ENCODE peak calls at places on chromosome 12, in nine cellular contexts. One of them, this sample, is unnamed.

GRCh38 chr12:23731035-23731434 is 218.4 kb downstream of the SOX5 start:
- DNase-seq in neuronal stem cell: no peak
- DNase-seq in SK-N-SH: no peak
- DNase-seq in IMR-90: no peak
- DNase-seq in K562: peak; percentile 33
- DNase-seq in MM.1S: no peak
- DNase-seq in H1: no peak
- DNase-seq in H9: no peak
- DNase-seq in HepG2: no peak
- DNase-seq in this sample: no peak

GRCh38 chr12:16347391-16348298 is at the start of gene MGST1:
- DNase-seq in neuronal stem cell: peak; percentile 89
- DNase-seq in K562: peak; percentile 75
- DNase-seq in MM.1S: peak; percentile 35
- DNase-seq in SK-N-SH: peak; percentile 8
- DNase-seq in H1: peak; percentile 73
- DNase-seq in IMR-90: peak; percentile 59
- DNase-seq in H9: peak; percentile 95
- DNase-seq in HepG2: peak; percentile 77
- DNase-seq in this sample: peak; percentile 88

GRCh38 chr12:65494537-65494936 is 216.1 kb downstream of the MSRB3 start:
- DNase-seq in K562: no peak
- DNase-seq in H9: no peak
- DNase-seq in SK-N-SH: no peak
- DNase-seq in neuronal stem cell: no peak
- DNase-seq in IMR-90: no peak
- DNase-seq in HepG2: peak; percentile 22
- DNase-seq in H1: no peak
- DNase-seq in MM.1S: no peak
- DNase-seq in this sample: peak; percentile 4

GRCh38 chr12:118025168-118025567 is 8.7 kb downstream of the RFC5 start:
- DNase-seq in IMR-90: no peak
- DNase-seq in MM.1S: no peak
- DNase-seq in neuronal stem cell: no peak
- DNase-seq in H1: no peak
- DNase-seq in HepG2: no peak
- DNase-seq in H9: no peak
- DNase-seq in K562: no peak
- DNase-seq in SK-N-SH: no peak
- DNase-seq in this sample: no peak

GRCh38 chr12:75883241-75883640 is 148.3 kb downstream of the PHLDA1 start:
- DNase-seq in MM.1S: no peak
- DNase-seq in SK-N-SH: no peak
- DNase-seq in H9: no peak
- DNase-seq in K562: no peak
- DNase-seq in HepG2: no peak
- DNase-seq in IMR-90: no peak
- DNase-seq in neuronal stem cell: no peak
- DNase-seq in H1: no peak
- DNase-seq in this sample: no peak

GRCh38 chr12:130254476-130255276 is 83.0 kb upstream of the PIWIL1 start:
- DNase-seq in SK-N-SH: no peak
- DNase-seq in neuronal stem cell: peak; percentile 11
- DNase-seq in K562: no peak
- DNase-seq in H1: no peak
- DNase-seq in HepG2: no peak
- DNase-seq in MM.1S: no peak
- DNase-seq in H9: no peak
- DNase-seq in IMR-90: no peak
- DNase-seq in this sample: no peak

GRCh38 chr12:84889818-84890217 is 22.8 kb downstream of the SLC6A15 start:
- DNase-seq in IMR-90: no peak
- DNase-seq in MM.1S: no peak
- DNase-seq in H1: no peak
- DNase-seq in H9: no peak
- DNase-seq in neuronal stem cell: no peak
- DNase-seq in SK-N-SH: no peak
- DNase-seq in HepG2: no peak
- DNase-seq in K562: no peak
- DNase-seq in this sample: no peak

GRCh38 chr12:130871286-130872178 is at the start of gene RAN:
- DNase-seq in HepG2: peak; percentile 78
- DNase-seq in SK-N-SH: peak; percentile 99
- DNase-seq in K562: peak; percentile 96
- DNase-seq in neuronal stem cell: peak; percentile 84
- DNase-seq in H9: peak; percentile 89
- DNase-seq in IMR-90: peak; percentile 92
- DNase-seq in MM.1S: peak; percentile 86
- DNase-seq in H1: peak; percentile 71
- DNase-seq in this sample: peak; percentile 95

GRCh38 chr12:24948816-24949722 is at the start of gene BCAT1:
- DNase-seq in HepG2: peak; percentile 61
- DNase-seq in H1: peak; percentile 57
- DNase-seq in SK-N-SH: peak; percentile 79
- DNase-seq in MM.1S: peak; percentile 30
- DNase-seq in K562: peak; percentile 92
- DNase-seq in IMR-90: peak; percentile 88
- DNase-seq in neuronal stem cell: peak; percentile 48
- DNase-seq in H9: peak; percentile 86
- DNase-seq in this sample: peak; percentile 77

GRCh38 chr12:47407730-47408129 is 298.1 kb downstream of the RPAP3 start:
- DNase-seq in neuronal stem cell: no peak
- DNase-seq in IMR-90: no peak
- DNase-seq in HepG2: no peak
- DNase-seq in H9: no peak
- DNase-seq in K562: no peak
- DNase-seq in H1: no peak
- DNase-seq in MM.1S: no peak
- DNase-seq in SK-N-SH: no peak
- DNase-seq in this sample: no peak

GRCh38 chr12:108633534-108634224 is at the start of gene SELPLG:
- DNase-seq in IMR-90: no peak
- DNase-seq in SK-N-SH: no peak
- DNase-seq in MM.1S: peak; percentile 95
- DNase-seq in HepG2: no peak
- DNase-seq in H9: peak; percentile 30
- DNase-seq in H1: no peak
- DNase-seq in neuronal stem cell: no peak
- DNase-seq in K562: peak; percentile 40
- DNase-seq in this sample: no peak

GRCh38 chr12:750356-751191 is 1.8 kb upstream of the WNK1 start:
- DNase-seq in IMR-90: no peak
- DNase-seq in H1: no peak
- DNase-seq in K562: peak; percentile 30
- DNase-seq in HepG2: no peak
- DNase-seq in MM.1S: no peak
- DNase-seq in SK-N-SH: peak; percentile 26
- DNase-seq in H9: no peak
- DNase-seq in neuronal stem cell: no peak
- DNase-seq in this sample: no peak

GRCh38 chr12:10559241-10559640 is 53.6 kb downstream of the EIF2S3B start:
- DNase-seq in K562: no peak
- DNase-seq in HepG2: no peak
- DNase-seq in H9: no peak
- DNase-seq in MM.1S: no peak
- DNase-seq in IMR-90: no peak
- DNase-seq in H1: no peak
- DNase-seq in neuronal stem cell: no peak
- DNase-seq in SK-N-SH: no peak
- DNase-seq in this sample: no peak

GRCh38 chr12:27779416-27779815 is 617 bp upstream of the KLHL42 start:
- DNase-seq in neuronal stem cell: no peak
- DNase-seq in SK-N-SH: peak; percentile 75
- DNase-seq in H1: no peak
- DNase-seq in HepG2: peak; percentile 10
- DNase-seq in IMR-90: no peak
- DNase-seq in K562: no peak
- DNase-seq in H9: peak; percentile 52
- DNase-seq in MM.1S: peak; percentile 8
- DNase-seq in this sample: peak; percentile 65

GRCh38 chr12:26378721-26379120 is 183.3 kb downstream of the SSPN start:
- DNase-seq in HepG2: no peak
- DNase-seq in SK-N-SH: no peak
- DNase-seq in K562: no peak
- DNase-seq in H1: no peak
- DNase-seq in IMR-90: no peak
- DNase-seq in H9: no peak
- DNase-seq in MM.1S: no peak
- DNase-seq in neuronal stem cell: no peak
- DNase-seq in this sample: no peak

DNA sequence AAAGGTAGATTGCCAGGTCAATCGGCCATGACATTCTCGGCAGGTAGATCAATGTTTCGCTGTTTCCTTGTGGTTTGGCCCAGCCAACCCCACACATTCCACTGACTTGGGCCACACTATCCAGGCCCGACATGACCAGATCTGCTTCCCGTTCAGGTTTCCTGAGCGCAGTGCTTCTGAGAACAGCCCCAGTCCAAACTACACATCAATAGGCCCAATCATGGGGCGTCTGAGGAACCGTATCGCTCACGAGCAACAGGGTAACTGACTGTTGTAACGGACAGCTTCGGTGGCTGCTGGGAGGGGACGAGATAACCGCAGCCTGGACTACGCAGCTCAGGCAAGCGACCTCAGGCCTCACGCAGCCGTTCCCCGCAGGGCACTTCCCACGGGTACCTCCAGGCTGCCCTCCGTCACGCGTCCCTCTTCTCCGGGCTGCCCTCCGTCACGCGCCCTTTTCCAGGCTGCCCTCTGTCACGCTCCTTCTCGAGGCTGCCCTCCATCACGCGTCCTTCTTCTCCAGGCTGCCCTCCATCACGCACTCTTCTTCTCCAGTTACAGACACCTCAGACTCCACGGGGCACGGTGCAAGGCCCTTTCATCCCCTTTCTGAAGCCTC is 14.7 kb downstream of the ZNF605 start:
- DNase-seq in neuronal stem cell: no peak
- DNase-seq in H9: no peak
- DNase-seq in H1: no peak
- DNase-seq in K562: no peak
- DNase-seq in MM.1S: no peak
- DNase-seq in IMR-90: no peak
- DNase-seq in SK-N-SH: no peak
- DNase-seq in HepG2: no peak
- DNase-seq in this sample: no peak
- H3K9me3 ChIP-seq in neuronal stem cell: peaks cover 42% of the 10 kb centered on the region
- H3K9me3 ChIP-seq in H9: peaks cover 19% of the 10 kb centered on the region
- H3K9me3 ChIP-seq in H1: peaks cover 35% of the 10 kb centered on the region
- H3K9me3 ChIP-seq in K562: peaks cover 5% of the 10 kb centered on the region
- H3K9me3 ChIP-seq in MM.1S: no peaks in the 10 kb centered on the region
- H3K9me3 ChIP-seq in IMR-90: peaks cover 66% of the 10 kb centered on the region
- H3K9me3 ChIP-seq in SK-N-SH: peaks cover 4% of the 10 kb centered on the region
- H3K9me3 ChIP-seq in HepG2: peaks cover 76% of the 10 kb centered on the region
- H3K9me3 ChIP-seq in this sample: peaks cover 79% of the 10 kb centered on the region

DNA sequence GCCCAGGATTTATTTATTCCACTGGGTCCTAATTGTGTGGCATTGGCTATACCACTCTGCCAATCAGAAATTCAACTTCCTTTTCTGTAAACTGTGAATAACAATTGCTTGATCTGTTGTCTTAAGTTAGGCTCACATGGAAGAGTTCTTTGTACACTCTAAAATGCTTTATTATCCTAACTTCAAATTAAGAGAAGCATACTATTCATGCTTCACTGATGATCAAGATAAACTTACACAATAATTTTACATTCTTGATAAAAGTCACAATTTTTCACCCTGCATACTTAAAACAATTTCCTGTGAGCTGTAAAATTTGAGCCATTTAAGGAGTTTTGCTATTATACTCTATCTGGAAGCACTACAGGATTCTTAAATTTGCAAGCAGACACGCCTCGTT is 370.3 kb upstream of the PDE3A start:
- DNase-seq in SK-N-SH: no peak
- DNase-seq in H9: no peak
- DNase-seq in HepG2: no peak
- DNase-seq in K562: no peak
- DNase-seq in MM.1S: no peak
- DNase-seq in IMR-90: no peak
- DNase-seq in H1: no peak
- DNase-seq in neuronal stem cell: no peak
- DNase-seq in this sample: no peak
- H3K4me2 ChIP-seq in SK-N-SH: no peak overlapping the region
- H3K4me2 ChIP-seq in H9: no peak overlapping the region
- H3K4me2 ChIP-seq in HepG2: no peak overlapping the region
- H3K4me2 ChIP-seq in K562: no peak overlapping the region
- H3K4me2 ChIP-seq in MM.1S: no peak overlapping the region
- H3K4me2 ChIP-seq in IMR-90: no peak overlapping the region
- H3K4me2 ChIP-seq in H1: no peak overlapping the region
- H3K4me2 ChIP-seq in neuronal stem cell: no peak overlapping the region
- H3K4me2 ChIP-seq in this sample: peak overlapping the region; percentile 77

DNA sequence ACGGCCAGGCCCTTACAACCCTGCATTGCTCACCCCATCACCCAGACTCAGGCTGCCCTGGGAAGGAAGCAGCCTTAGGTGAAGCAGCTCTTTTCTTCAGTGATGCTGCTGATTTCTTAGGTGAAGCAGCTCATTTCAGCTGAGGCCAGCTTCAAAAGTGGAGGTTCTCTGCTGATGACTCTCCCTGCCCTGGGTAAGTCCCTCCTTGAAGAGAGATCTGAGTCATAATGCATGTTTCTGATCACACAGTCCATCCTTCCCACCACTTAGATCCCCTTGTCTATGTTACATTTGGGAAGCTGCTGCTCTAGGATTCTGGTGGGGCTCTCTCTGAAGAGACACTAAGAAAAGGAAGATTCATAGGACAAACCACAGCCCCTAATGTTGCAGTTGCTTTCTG is 17.2 kb upstream of the ZNF140 start:
- DNase-seq in H9: no peak
- DNase-seq in K562: no peak
- DNase-seq in SK-N-SH: no peak
- DNase-seq in neuronal stem cell: no peak
- DNase-seq in H1: no peak
- DNase-seq in IMR-90: no peak
- DNase-seq in MM.1S: no peak
- DNase-seq in HepG2: no peak
- DNase-seq in this sample: no peak
- H3K9me3 ChIP-seq in H9: peaks cover 92% of the 10 kb centered on the region
- H3K9me3 ChIP-seq in K562: peaks cover 37% of the 10 kb centered on the region
- H3K9me3 ChIP-seq in SK-N-SH: peaks cover 61% of the 10 kb centered on the region
- H3K9me3 ChIP-seq in neuronal stem cell: peaks cover 57% of the 10 kb centered on the region
- H3K9me3 ChIP-seq in H1: peaks cover 86% of the 10 kb centered on the region
- H3K9me3 ChIP-seq in IMR-90: peaks cover 82% of the 10 kb centered on the region
- H3K9me3 ChIP-seq in MM.1S: no peaks in the 10 kb centered on the region
- H3K9me3 ChIP-seq in HepG2: peaks cover 100% of the 10 kb centered on the region
- H3K9me3 ChIP-seq in this sample: peaks cover 96% of the 10 kb centered on the region

DNA sequence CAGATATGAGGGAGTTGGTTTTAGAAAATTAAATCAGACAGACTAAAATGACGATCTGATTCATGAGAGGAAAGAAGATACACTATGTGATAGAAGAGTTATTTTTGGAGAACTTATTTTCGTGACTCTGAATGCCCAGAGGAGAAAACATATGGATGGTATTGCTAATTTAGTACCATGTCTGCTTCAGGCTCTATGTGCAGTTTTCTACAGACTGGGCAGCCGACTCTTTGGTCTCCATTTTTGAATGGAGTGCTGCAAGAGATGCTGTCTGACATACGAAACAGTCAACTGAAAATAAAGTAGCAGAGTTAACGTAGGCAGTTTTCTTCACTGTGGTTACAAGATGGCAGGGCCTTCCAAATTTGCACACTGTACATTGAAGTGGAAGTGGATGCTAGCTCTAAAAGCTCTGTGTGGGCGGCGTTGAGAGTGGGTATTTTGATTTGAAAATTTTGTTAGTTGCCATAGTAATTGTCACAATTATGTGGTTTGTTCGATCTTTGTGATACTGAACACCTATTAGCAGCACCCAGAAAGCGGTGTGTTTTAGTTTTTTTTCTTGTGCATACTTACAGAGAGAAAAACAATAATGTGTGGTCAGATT is 154.8 kb upstream of the ATP2B1 start:
- DNase-seq in H9: no peak
- DNase-seq in H1: no peak
- DNase-seq in K562: no peak
- DNase-seq in neuronal stem cell: no peak
- DNase-seq in IMR-90: no peak
- DNase-seq in MM.1S: peak; percentile 46
- DNase-seq in SK-N-SH: no peak
- DNase-seq in HepG2: no peak
- DNase-seq in this sample: no peak
- H3K4me2 ChIP-seq in H9: no peak overlapping the region
- H3K4me2 ChIP-seq in H1: no peak overlapping the region
- H3K4me2 ChIP-seq in K562: peak overlapping the region; percentile 19
- H3K4me2 ChIP-seq in neuronal stem cell: no peak overlapping the region
- H3K4me2 ChIP-seq in IMR-90: no peak overlapping the region
- H3K4me2 ChIP-seq in MM.1S: peak overlapping the region; percentile 77
- H3K4me2 ChIP-seq in SK-N-SH: peak overlapping the region; percentile 12
- H3K4me2 ChIP-seq in HepG2: no peak overlapping the region
- H3K4me2 ChIP-seq in this sample: no peak overlapping the region

This sample was measured in A549.